ENCODE peak calls at places on chromosome 15, in four cellular contexts. R is SK-N-SH, E is K562, O is HepG2. S is an unnamed sample.

GRCh38 chr15:62903437-62903836 is 139.1 kb upstream of the TPM1 start:
- DNase-seq in O (peak; percentile 46), E (no peak), R (no peak), S (no peak)

GRCh38 chr15:31149987-31150386 is 48.5 kb upstream of the TRPM1 start:
- DNase-seq in R (no peak), O (no peak), E (no peak), S (no peak)

GRCh38 chr15:77075528-77075927 is 4.6 kb upstream of the TSPAN3 start:
- DNase-seq in R (no peak), E (no peak), O (peak; percentile 19), S (no peak)

GRCh38 chr15:58147151-58147550 is 9.0 kb downstream of the AQP9 start:
- DNase-seq in E (no peak), O (no peak), R (no peak), S (no peak)

GRCh38 chr15:57156210-57156887 is 220.0 kb upstream of the CGNL1 start:
- DNase-seq in E (no peak), R (peak; percentile 11), O (no peak), S (no peak)

GRCh38 chr15:43465105-43465504 is 27.9 kb downstream of the TP53BP1 start:
- DNase-seq in E (no peak), O (no peak), R (no peak), S (no peak)

GRCh38 chr15:101348643-101349496 is 53.8 kb upstream of the SNRPA1 start:
- DNase-seq in E (no peak), R (no peak), O (no peak), S (no peak)

GRCh38 chr15:35243758-35244157 is 158.7 kb upstream of the NANOGP8 start:
- DNase-seq in R (no peak), O (no peak), E (no peak), S (no peak)

GRCh38 chr15:93144477-93145270 is 55.7 kb upstream of the RGMA start:
- DNase-seq in O (no peak), E (no peak), R (no peak), S (no peak)

GRCh38 chr15:58361291-58361759 is 70.5 kb upstream of the LIPC start:
- DNase-seq in R (no peak), O (no peak), E (no peak), S (no peak)

GRCh38 chr15:63334821-63335220 is 46.8 kb downstream of the CA12 start:
- DNase-seq in O (no peak), R (peak; percentile 51), E (no peak), S (no peak)

GRCh38 chr15:101043911-101044624 is 124.9 kb downstream of the LRRK1 start:
- DNase-seq in E (no peak), R (no peak), O (no peak), S (no peak)

GRCh38 chr15:78041946-78042345 is 35.6 kb downstream of the TBC1D2B start:
- DNase-seq in R (no peak), E (no peak), O (no peak), S (no peak)

GRCh38 chr15:87167055-87167454 is 1087.4 kb downstream of the AGBL1 start:
- DNase-seq in O (no peak), E (no peak), R (no peak), S (no peak)

GRCh38 chr15:80615783-80616391 is 79.2 kb upstream of the ABHD17C start:
- DNase-seq in R (peak; percentile 59), O (peak; percentile 87), E (no peak), S (no peak)

GRCh38 chr15:93321881-93322282 is 232.9 kb upstream of the RGMA start:
- DNase-seq in R (no peak), E (no peak), O (peak; percentile 78), S (no peak)

GRCh38 chr15:70605606-70606410 is 157.6 kb downstream of the UACA start:
- DNase-seq in E (no peak), R (peak; percentile 65), O (peak; percentile 42), S (no peak)

GRCh38 chr15:85542895-85543331 is 162.5 kb downstream of the AKAP13 start:
- DNase-seq in R (no peak), E (no peak), O (no peak), S (no peak)

GRCh38 chr15:101452572-101452971 is 36.9 kb downstream of the PCSK6 start:
- DNase-seq in E (peak; percentile 29), O (peak; percentile 38), R (peak; percentile 72), S (no peak)

GRCh38 chr15:86247249-86247955 is 167.7 kb downstream of the AGBL1 start:
- DNase-seq in E (no peak), O (no peak), R (no peak), S (no peak)

GRCh38 chr15:78390242-78390641 is 47.8 kb upstream of the IREB2 start:
- DNase-seq in R (no peak), E (no peak), O (no peak), S (no peak)

GRCh38 chr15:77025066-77025435 is 30.1 kb downstream of the PSTPIP1 start:
- DNase-seq in R (no peak), O (no peak), E (no peak), S (peak; percentile 5)

GRCh38 chr15:42218953-42219596 is 11.0 kb upstream of the VPS39 start:
- DNase-seq in O (no peak), E (no peak), R (no peak), S (no peak)

GRCh38 chr15:35603298-35603697 is 57.3 kb upstream of the DPH6 start:
- DNase-seq in E (no peak), O (no peak), R (no peak), S (no peak)

GRCh38 chr15:51374131-51374530 is 32.7 kb downstream of the GLDN start:
- DNase-seq in O (no peak), E (no peak), R (peak; percentile 57), S (no peak)

GRCh38 chr15:71374607-71375352 is 259.5 kb downstream of the THSD4 start:
- DNase-seq in E (no peak), R (no peak), O (no peak), S (no peak)

GRCh38 chr15:32029409-32029861 is 880 bp upstream of the CHRNA7 start:
- DNase-seq in R (peak; percentile 80), O (no peak), E (no peak), S (peak; percentile 56)

GRCh38 chr15:44468713-44469385 is 41.4 kb downstream of the CTDSPL2 start:
- DNase-seq in R (peak; percentile 20), O (no peak), E (no peak), S (no peak)

GRCh38 chr15:69410290-69410874 is 3.8 kb upstream of the KIF23 start:
- DNase-seq in O (peak; percentile 11), R (peak; percentile 61), E (no peak), S (peak; percentile 39)

GRCh38 chr15:76196949-76197315 is 114.3 kb downstream of the ETFA start:
- DNase-seq in E (no peak), O (no peak), R (peak; percentile 75), S (no peak)

GRCh38 chr15:78714890-78715289 is 73.9 kb upstream of the CHRNB4 start:
- DNase-seq in O (peak; percentile 38), E (no peak), R (no peak), S (no peak)

GRCh38 chr15:29638781-29639180 is 183.5 kb downstream of the TJP1 start:
- DNase-seq in O (peak; percentile 24), R (no peak), E (no peak), S (no peak)

GRCh38 chr15:81301385-81301784 is 22.6 kb downstream of the STARD5 start:
- DNase-seq in R (no peak), E (no peak), O (no peak), S (no peak)

GRCh38 chr15:29018406-29018805 is 132.6 kb downstream of the APBA2 start:
- DNase-seq in R (no peak), E (no peak), O (no peak), S (peak; percentile 68)

GRCh38 chr15:35654334-35654733 is 108.4 kb upstream of the DPH6 start:
- DNase-seq in E (no peak), O (no peak), R (no peak), S (no peak)

GRCh38 chr15:94840794-94841587 is 609.6 kb downstream of the MCTP2 start:
- DNase-seq in R (no peak), E (no peak), O (no peak), S (no peak)
- TF ChIP-seq FOXJ3 in R (no peak), E (no peak), O (no peak), S (no peak)

DNA sequence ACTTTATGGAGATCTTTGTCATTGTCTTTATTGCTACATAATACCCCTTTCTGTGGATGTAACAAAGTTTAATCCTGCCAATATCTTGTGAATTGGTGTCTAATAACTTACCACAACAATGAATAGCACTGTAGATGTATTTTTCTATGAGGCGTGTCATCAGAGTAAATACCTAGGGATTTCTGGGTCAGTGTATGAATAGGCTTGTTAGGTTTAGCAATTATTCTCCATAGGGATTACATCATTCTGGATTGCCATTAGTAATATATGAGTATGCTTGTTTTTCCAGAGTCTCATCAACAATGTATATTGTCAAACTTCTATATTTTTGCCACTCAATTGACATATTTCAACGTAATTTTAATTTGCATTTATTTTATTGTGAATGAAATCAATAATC is 67.9 kb downstream of the UNC13C start:
- DNase-seq in E (no peak), R (no peak), O (no peak), S (no peak)
- TF ChIP-seq CTCF in E (no peak), R (no peak), O (no peak), S (no peak)

DNA sequence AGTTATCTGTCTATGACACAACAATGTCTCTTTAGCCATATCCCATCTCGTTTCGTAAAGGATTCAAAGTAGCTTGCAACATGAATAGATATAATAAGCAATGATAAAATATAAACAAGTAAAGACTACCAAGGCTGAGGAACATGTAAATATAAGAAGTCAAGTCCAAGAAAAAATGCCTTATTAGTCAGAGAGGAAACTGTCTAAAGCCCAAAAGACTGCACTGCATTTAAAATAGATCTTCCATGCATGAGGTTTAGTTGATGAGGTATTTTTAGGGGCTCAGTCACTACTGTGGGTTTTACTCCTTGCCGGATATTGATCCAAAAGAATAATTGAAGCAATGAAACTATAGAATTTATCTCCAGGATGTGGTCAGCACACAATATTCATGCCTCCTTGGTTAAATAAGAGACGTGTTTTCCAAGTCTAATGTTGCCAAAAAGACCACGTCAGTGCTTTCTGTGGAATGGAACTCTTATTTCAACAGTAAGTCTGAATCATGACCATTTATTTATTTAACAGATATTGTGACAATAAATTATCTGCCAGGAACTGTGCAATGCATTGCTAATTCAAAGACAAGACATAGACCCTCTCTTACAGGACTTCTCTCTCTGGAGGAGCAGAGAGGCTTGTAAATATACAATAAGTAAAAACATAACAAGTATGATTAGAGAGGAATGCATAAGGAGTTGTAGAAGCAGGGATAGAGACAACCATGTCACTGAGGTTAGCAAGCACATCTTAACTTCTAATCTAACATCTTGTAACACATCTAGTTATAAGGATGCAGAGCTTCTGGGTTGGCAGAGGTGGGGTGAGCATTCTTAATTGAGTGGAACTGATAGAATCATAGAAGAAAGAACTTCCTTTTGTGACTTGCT is 227.3 kb downstream of the DTWD1 start:
- DNase-seq in R (no peak), O (no peak), E (no peak), S (no peak)
- TF ChIP-seq FOXJ3 in R (no peak), O (no peak), E (no peak), S (no peak)

DNA sequence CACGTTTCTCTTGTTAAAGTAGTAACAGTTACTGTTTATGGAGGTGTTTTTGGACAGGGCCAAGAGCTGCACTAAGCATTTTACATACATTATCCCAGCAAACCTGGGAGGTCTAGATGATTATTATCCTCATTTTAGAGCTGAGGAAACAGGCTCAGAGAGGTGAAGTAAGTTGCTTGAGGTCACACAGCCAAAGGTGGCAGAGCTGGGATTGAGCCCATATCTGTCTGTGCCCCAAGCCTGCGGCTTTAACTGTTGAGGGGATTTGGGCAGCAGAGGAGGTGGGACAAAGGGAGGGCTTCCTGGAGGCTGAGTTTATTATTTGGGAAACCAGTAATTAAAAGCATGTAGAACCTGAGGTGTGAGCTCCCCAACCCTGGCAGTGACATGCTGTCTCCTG is 9.2 kb downstream of the SMAD6 start:
- DNase-seq in R (no peak), O (no peak), E (no peak), S (no peak)
- TF ChIP-seq CTCF in R (no peak), O (no peak), E (no peak), S (no peak)

GRCh38 chr15:61459785-61460707 is 230.9 kb upstream of the RORA start:
- DNase-seq in O (peak; percentile 4), E (no peak), R (peak; percentile 47), S (no peak)
- TF ChIP-seq FOXJ3 in O (no peak), E (no peak), R (no peak), S (no peak)

GRCh38 chr15:27868828-27869404 is 230.2 kb downstream of the OCA2 start:
- DNase-seq in R (no peak), E (no peak), O (no peak), S (no peak)
- TF ChIP-seq CTCF in R (no peak), E (no peak), O (no peak), S (no peak)